ENCODE peak calls at places on chromosomes 1 and 21, in six cellular contexts. V is prostate gland; P is CD8-positive, alpha-beta T cell; O is adrenal gland; S is tibial artery; I is fibroblast of lung. H is an unnamed sample. For H3K27me3, the result is how much of the 10 kb centered on the place peaks cover.

GRCh38 chr21:46295177-46295711 is 9.1 kb downstream of the YBEY start:
- DNase-seq in S (no peak), V (no peak), I (peak), O (no peak), P (no peak), H (no peak)

GRCh38 chr21:15005391-15005790 is 59.4 kb downstream of the NRIP1 start:
- DNase-seq in V (no peak), O (peak), P (peak), S (no peak), I (peak), H (no peak)

GRCh38 chr21:18245493-18245967 is 897 bp downstream of the CHODL start:
- DNase-seq in P (no peak), O (no peak), I (no peak), V (no peak), S (peak), H (no peak)

GRCh38 chr1:179788259-179788658 is 45.2 kb downstream of the FAM163A start:
- DNase-seq in I (no peak), S (no peak), P (no peak), V (no peak), O (no peak), H (no peak)

GRCh38 chr1:116402333-116402732 is 29.3 kb downstream of the ATP1A1 start:
- DNase-seq in P (no peak), O (no peak), V (no peak), S (no peak), I (no peak), H (no peak)

GRCh38 chr1:172450524-172450885 is 6.6 kb upstream of the PIGC start:
- DNase-seq in O (no peak), V (no peak), I (no peak), P (no peak), S (no peak), H (peak)

GRCh38 chr1:207397525-207397926 is 56.6 kb upstream of the CR2 start:
- DNase-seq in O (no peak), V (no peak), S (no peak), P (no peak), I (no peak), H (no peak)

GRCh38 chr1:27954186-27954585 is 5.6 kb upstream of the XKR8 start:
- DNase-seq in O (no peak), S (no peak), V (no peak), P (no peak), I (no peak), H (no peak)

GRCh38 chr1:168637350-168637991 is 61.1 kb downstream of the XCL1 start:
- DNase-seq in O (no peak), I (peak), S (no peak), P (no peak), V (no peak), H (no peak)

GRCh38 chr1:62318320-62318755 is 896 bp downstream of the KANK4 start:
- DNase-seq in V (no peak), I (no peak), S (no peak), O (no peak), P (no peak), H (peak)

GRCh38 chr1:62875676-62876075 is 91.7 kb downstream of the ATG4C start:
- DNase-seq in V (no peak), O (no peak), S (no peak), I (peak), P (no peak), H (no peak)

GRCh38 chr21:46621457-46622182 is 13.9 kb upstream of the PRMT2 start:
- DNase-seq in O (no peak), I (no peak), V (no peak), S (no peak), P (no peak), H (no peak)

GRCh38 chr1:158021721-158022120 is 28.3 kb downstream of the KIRREL1 start:
- DNase-seq in O (no peak), I (no peak), V (no peak), S (no peak), P (no peak), H (no peak)

GRCh38 chr1:58782308-58783089 is 1.3 kb downstream of the JUN start:
- DNase-seq in S (peak), I (peak), P (peak), O (peak), V (peak), H (peak)

DNA sequence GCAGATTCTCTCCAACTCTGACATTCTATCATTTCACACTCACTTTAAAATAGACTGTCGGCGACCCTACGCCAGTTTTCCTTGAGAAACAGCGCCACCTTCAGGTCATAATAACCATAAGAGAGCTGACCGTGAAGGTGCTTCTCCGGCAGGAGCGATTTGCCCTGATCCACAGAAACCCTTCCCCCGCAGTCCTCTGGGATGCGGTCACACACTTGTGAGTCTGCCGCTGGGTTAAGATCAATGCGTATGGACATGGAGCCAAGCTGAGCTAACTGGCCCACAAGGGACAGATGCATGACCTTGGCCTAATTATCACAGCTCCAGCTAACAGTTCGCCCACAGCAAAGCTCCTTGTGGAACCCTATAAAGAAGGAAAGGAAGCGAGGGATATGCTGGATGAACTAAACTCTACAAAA is 32.8 kb upstream of the IFNAR2 start:
- DNase-seq in I (peak), V (peak), O (peak), P (peak), S (peak), H (peak)
- TF ChIP-seq CTCF in I (peak), V (peak), O (peak), P (peak), S (peak), H (peak)

DNA sequence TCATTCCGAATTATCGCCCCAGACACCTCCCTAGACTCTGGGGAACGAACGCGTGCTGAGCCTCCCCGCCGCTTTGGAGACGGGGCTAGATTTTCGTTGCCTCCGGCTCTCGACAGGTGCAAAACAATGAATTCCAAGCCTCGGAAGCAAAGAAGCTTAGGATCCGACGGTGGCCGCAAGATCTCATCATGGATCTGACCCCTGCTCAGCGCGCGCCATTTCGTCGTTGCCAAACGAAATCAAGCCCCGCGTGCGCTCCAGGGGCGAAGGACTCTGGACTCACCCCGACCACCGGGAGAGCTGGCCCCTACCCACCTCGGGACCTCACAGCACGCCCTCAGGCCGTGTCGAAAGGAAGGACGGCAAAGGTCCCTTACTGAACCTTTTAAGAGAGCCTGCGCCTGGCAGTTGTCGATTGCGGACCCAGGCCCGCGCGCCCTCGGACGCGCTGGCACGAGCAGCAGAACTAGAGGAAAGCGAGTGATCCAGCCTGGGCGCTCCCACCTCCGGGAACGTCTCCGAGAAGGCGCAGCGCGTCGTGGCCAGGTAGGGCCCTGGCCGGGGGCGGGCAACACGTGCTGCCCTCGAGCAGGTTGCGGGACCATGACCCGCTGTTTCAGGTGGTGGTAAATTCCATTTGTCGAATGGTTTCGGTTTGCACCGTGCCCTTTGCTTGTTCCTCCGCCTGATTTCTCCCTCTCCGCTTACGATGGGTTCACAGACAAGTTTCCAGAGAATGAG is 1.6 kb upstream of the RUNX3 start:
- DNase-seq in V (no peak), O (no peak), S (no peak), I (no peak), P (no peak), H (no peak)
- H3K27me3 ChIP-seq in V (under half), O (half or more), S (under half), I (half or more), P (under half), H (half or more)

GRCh38 chr21:43637530-43637929 is 21.8 kb downstream of the HSF2BP start:
- DNase-seq in S (no peak), O (no peak), P (no peak), V (no peak), I (no peak), H (no peak)

GRCh38 chr21:43644609-43645008 is 14.7 kb downstream of the HSF2BP start:
- DNase-seq in S (peak), P (no peak), O (peak), V (no peak), I (peak), H (no peak)

GRCh38 chr21:43643193-43643592 is 16.1 kb downstream of the HSF2BP start:
- DNase-seq in I (no peak), O (no peak), P (no peak), V (no peak), S (no peak), H (no peak)

GRCh38 chr21:43639470-43640178 is 19.7 kb downstream of the HSF2BP start:
- DNase-seq in P (no peak), V (no peak), S (no peak), I (peak), O (no peak), H (no peak)

DNA sequence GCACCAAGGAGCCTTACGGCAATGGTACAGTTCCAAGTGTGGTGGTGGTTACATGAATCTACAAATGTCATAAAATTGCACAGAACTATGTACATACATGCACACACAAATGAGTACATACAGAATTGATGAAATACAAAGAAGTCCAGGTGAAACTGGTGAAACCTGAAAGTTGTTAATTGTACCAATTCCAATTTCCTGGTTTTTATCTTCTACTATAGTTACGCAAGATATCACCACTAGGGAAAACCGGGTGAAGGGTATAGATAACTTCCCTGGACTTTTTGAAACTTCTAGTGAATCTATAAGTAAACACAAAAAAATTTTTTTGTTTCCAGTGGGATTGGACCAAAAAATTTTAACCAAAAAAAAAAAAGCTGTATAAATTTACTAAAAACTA is 18.9 kb downstream of the HSF2BP start:
- DNase-seq in I (no peak), S (no peak), O (no peak), P (no peak), V (no peak), H (no peak)
- TF ChIP-seq CTCF in I (no peak), S (no peak), O (no peak), P (no peak), V (no peak), H (no peak)

GRCh38 chr1:165501351-165501974 is 42.3 kb upstream of the LRRC52 start:
- DNase-seq in P (no peak), V (no peak), S (no peak), O (no peak), I (no peak), H (no peak)
- H3K27me3 ChIP-seq in P (under half), V (under half), S (under half), O (under half), I (under half), H (under half)

H was measured in body of pancreas.